ENCODE peak calls at places on chromosomes 12 and 14, in four cellular contexts. W, E, C and B are unnamed samples.

GRCh38 chr12:85825751-85826150 is 10.5 kb downstream of the RASSF9 start:
- DNase-seq in W (no peak), E (no peak), C (peak; percentile 15), B (no peak)

GRCh38 chr12:127987199-127987901 is 279.6 kb upstream of the TMEM132C start:
- DNase-seq in W (no peak), E (no peak), C (no peak), B (no peak)

GRCh38 chr14:22865424-22866215 is 5.9 kb upstream of the LRP10 start:
- DNase-seq in W (peak; percentile 27), E (no peak), C (no peak), B (no peak)

GRCh38 chr12:2129076-2129475 is 76.3 kb downstream of the CACNA1C start:
- DNase-seq in W (no peak), E (no peak), C (peak; percentile 83), B (no peak)

GRCh38 chr14:100851946-100852620 is 26.2 kb downstream of the MEG3 start:
- DNase-seq in W (peak; percentile 17), E (no peak), C (no peak), B (no peak)

GRCh38 chr12:22034709-22035506 is 11.1 kb upstream of the CMAS start:
- DNase-seq in W (no peak), E (no peak), C (no peak), B (no peak)

GRCh38 chr12:9107542-9107873 is 8.2 kb downstream of the A2M start:
- DNase-seq in W (no peak), E (no peak), C (no peak), B (no peak)

GRCh38 chr14:71320734-71321555 is 413.7 kb downstream of the PCNX1 start:
- DNase-seq in W (peak; percentile 83), E (peak; percentile 86), C (peak; percentile 39), B (peak; percentile 84)

GRCh38 chr12:59403259-59403932 is 192.4 kb upstream of the SLC16A7 start:
- DNase-seq in W (no peak), E (peak; percentile 77), C (peak; percentile 78), B (no peak)

GRCh38 chr14:101547961-101548669 is 13.2 kb upstream of the DIO3 start:
- DNase-seq in W (peak; percentile 17), E (no peak), C (no peak), B (no peak)

GRCh38 chr14:46432516-46432915 is 219.1 kb downstream of the RPL10L start:
- DNase-seq in W (no peak), E (no peak), C (no peak), B (no peak)

DNA sequence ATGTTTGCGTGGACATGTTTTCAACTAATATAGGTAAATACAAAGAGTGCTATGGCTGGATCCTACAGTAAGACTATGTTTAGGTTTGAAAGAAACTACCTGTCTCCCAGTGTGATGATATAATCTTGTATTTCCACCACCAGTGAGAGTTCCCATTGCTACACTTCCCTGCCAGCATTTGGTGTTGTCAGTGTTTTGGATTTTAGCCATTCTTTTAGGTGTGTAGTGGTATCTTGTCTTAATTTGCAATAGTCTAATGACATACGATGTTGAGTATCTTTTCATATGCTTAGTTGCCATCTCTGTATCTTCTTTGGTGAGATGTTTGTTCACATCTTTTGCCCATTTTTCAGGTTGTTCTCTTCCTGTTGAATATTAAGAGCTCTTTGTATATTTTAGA is 103.5 kb downstream of the RALGAPA1 start:
- DNase-seq in W (no peak), E (no peak), C (no peak), B (no peak)
- H3K4me3 ChIP-seq in W (no peak overlapping the region), E (no peak overlapping the region), C (no peak overlapping the region), B (no peak overlapping the region)

GRCh38 chr14:103207038-103207403 is 83.8 kb downstream of the TNFAIP2 start:
- DNase-seq in W (peak; percentile 68), E (peak; percentile 94), C (peak; percentile 36), B (no peak)
- H3K4me3 ChIP-seq in W (no peak overlapping the region), E (peak overlapping the region; percentile 65), C (peak overlapping the region; percentile 27), B (no peak overlapping the region)

GRCh38 chr12:124458220-124458991 is 109.0 kb downstream of the NCOR2 start:
- DNase-seq in W (no peak), E (no peak), C (no peak), B (no peak)
- H3K4me3 ChIP-seq in W (no peak overlapping the region), E (no peak overlapping the region), C (no peak overlapping the region), B (peak overlapping the region; percentile 64)

DNA sequence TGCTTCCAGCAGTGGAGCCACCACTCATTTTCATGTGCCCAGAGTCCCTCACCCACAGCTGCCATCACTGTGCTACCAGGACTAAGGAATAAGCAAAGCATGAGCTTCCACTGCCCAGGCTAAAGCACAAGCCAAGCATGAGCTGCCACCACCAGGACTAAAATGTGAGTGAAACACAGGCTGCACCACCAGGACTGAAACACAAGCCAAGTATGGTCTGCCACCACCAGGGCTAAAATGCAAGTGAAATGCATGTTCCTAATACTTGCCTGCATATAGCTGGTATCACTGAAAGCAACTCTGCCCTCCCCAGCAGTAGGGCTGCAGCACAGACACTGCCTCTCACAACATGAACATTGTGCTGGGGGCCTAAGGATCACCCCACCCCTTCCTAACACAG is 30.0 kb downstream of the CEP83 start:
- DNase-seq in W (no peak), E (no peak), C (peak; percentile 12), B (peak; percentile 16)
- H3K4me3 ChIP-seq in W (no peak overlapping the region), E (no peak overlapping the region), C (no peak overlapping the region), B (no peak overlapping the region)

GRCh38 chr14:29056167-29056566 is 289.6 kb downstream of the FOXG1 start:
- DNase-seq in W (no peak), E (no peak), C (no peak), B (no peak)

GRCh38 chr14:29054119-29054518 is 287.5 kb downstream of the FOXG1 start:
- DNase-seq in W (no peak), E (no peak), C (no peak), B (no peak)
- H3K4me3 ChIP-seq in W (no peak overlapping the region), E (no peak overlapping the region), C (no peak overlapping the region), B (no peak overlapping the region)